ENCODE peak calls at places on chromosomes 11 and 22, in eight cellular contexts. K is stimulated activated CD4-positive, alpha-beta T cell treated with anti-CD3 and anti-CD28 coated beads, Interleukin-2, amount 100 ng/mL, for 48 hours; W is NCI-H2029; P is astrocyte of the spinal cord; S is M059J; Z is GM04503; N is kidney glomerular epithelial cell; R is tibial artery. C is an unnamed sample.

GRCh38 chr11:68677432-68677831 is 6.9 kb upstream of the GAL start:
- DNase-seq in K (no peak), W (no peak), P (peak), S (peak), Z (peak), N (peak), R (no peak), C (peak)

GRCh38 chr22:39205344-39206021 is 39.3 kb downstream of the PDGFB start:
- DNase-seq in K (no peak), W (no peak), P (peak), S (peak), Z (no peak), N (peak), R (no peak), C (peak)

GRCh38 chr11:126405374-126405773 is 49.9 kb downstream of the ST3GAL4 start:
- DNase-seq in K (no peak), W (no peak), P (no peak), S (no peak), Z (no peak), N (no peak), R (no peak), C (no peak)

GRCh38 chr11:93849751-93850584 is 450 bp downstream of the VSTM5 start:
- DNase-seq in K (no peak), W (no peak), P (peak), S (peak), Z (no peak), N (no peak), R (no peak), C (peak)

GRCh38 chr11:7612661-7613393 is 60.5 kb downstream of the CYB5R2 start:
- DNase-seq in K (no peak), W (no peak), P (no peak), S (peak), Z (no peak), N (no peak), R (no peak), C (no peak)

GRCh38 chr11:57368106-57368826 is 12.7 kb downstream of the PRG3 start:
- DNase-seq in K (no peak), W (peak), P (no peak), S (peak), Z (no peak), N (no peak), R (no peak), C (no peak)

GRCh38 chr11:95556011-95556341 is 233.6 kb downstream of the FAM76B start:
- DNase-seq in K (no peak), W (no peak), P (no peak), S (no peak), Z (no peak), N (no peak), R (no peak), C (no peak)

GRCh38 chr11:23318670-23319069 is 458.4 kb upstream of the CCDC179 start:
- DNase-seq in K (no peak), W (no peak), P (no peak), S (no peak), Z (no peak), N (no peak), R (no peak), C (no peak)

GRCh38 chr11:74937696-74938475 is 11.0 kb downstream of the XRRA1 start:
- DNase-seq in K (no peak), W (no peak), P (peak), S (peak), Z (no peak), N (no peak), R (no peak), C (no peak)

GRCh38 chr11:13535819-13536218 is 40.0 kb upstream of the PTH start:
- DNase-seq in K (no peak), W (no peak), P (no peak), S (peak), Z (no peak), N (no peak), R (no peak), C (no peak)

GRCh38 chr11:77071671-77072605 is 5.2 kb downstream of the CAPN5 start:
- DNase-seq in K (no peak), W (no peak), P (no peak), S (peak), Z (no peak), N (peak), R (no peak), C (no peak)

GRCh38 chr11:47083913-47084312 is 92.8 kb downstream of the ARFGAP2 start:
- DNase-seq in K (no peak), W (no peak), P (peak), S (peak), Z (peak), N (no peak), R (no peak), C (no peak)

GRCh38 chr11:118251858-118252652 is at the start of gene MPZL3:
- DNase-seq in K (peak), W (peak), P (peak), S (peak), Z (no peak), N (peak), R (peak), C (peak)

GRCh38 chr11:23555085-23555484 is 694.8 kb upstream of the CCDC179 start:
- DNase-seq in K (no peak), W (no peak), P (peak), S (peak), Z (no peak), N (no peak), R (no peak), C (no peak)

GRCh38 chr22:41775976-41776375 is 24.5 kb upstream of the CCDC134 start:
- DNase-seq in K (no peak), W (no peak), P (no peak), S (peak), Z (no peak), N (peak), R (no peak), C (no peak)

GRCh38 chr22:31400023-31400397 is 606 bp downstream of the DRG1 start:
- DNase-seq in K (no peak), W (no peak), P (peak), S (no peak), Z (no peak), N (no peak), R (no peak), C (peak)

GRCh38 chr11:6703247-6704063 is 20.3 kb upstream of the MRPL17 start:
- DNase-seq in K (no peak), W (peak), P (peak), S (peak), Z (peak), N (peak), R (peak), C (peak)

GRCh38 chr11:128607819-128608218 is 20.5 kb upstream of the ETS1 start:
- DNase-seq in K (no peak), W (peak), P (no peak), S (no peak), Z (no peak), N (no peak), R (no peak), C (no peak)

GRCh38 chr11:35134403-35135126 is 4.4 kb upstream of the CD44 start:
- DNase-seq in K (no peak), W (no peak), P (no peak), S (peak), Z (no peak), N (no peak), R (no peak), C (no peak)

GRCh38 chr22:17213976-17214375 is 5.3 kb downstream of the ADA2 start:
- DNase-seq in K (peak), W (no peak), P (peak), S (peak), Z (no peak), N (peak), R (peak), C (no peak)

GRCh38 chr11:112922606-112923005 is 38.6 kb upstream of the NCAM1 start:
- DNase-seq in K (no peak), W (no peak), P (no peak), S (no peak), Z (no peak), N (no peak), R (no peak), C (no peak)

GRCh38 chr22:47006869-47007268 is 244.4 kb downstream of the TBC1D22A start:
- DNase-seq in K (no peak), W (no peak), P (no peak), S (no peak), Z (no peak), N (no peak), R (no peak), C (no peak)

GRCh38 chr11:33801821-33802413 is 27.6 kb upstream of the FBXO3 start:
- DNase-seq in K (no peak), W (no peak), P (no peak), S (peak), Z (no peak), N (no peak), R (no peak), C (no peak)

GRCh38 chr11:45113807-45114206 is 32.6 kb upstream of the PRDM11 start:
- DNase-seq in K (no peak), W (no peak), P (no peak), S (no peak), Z (no peak), N (no peak), R (no peak), C (no peak)

GRCh38 chr22:23884133-23884532 is 10.1 kb upstream of the MIF start:
- DNase-seq in K (no peak), W (no peak), P (no peak), S (no peak), Z (no peak), N (no peak), R (no peak), C (no peak)

GRCh38 chr22:42519544-42520237 is at the start of gene RRP7A:
- DNase-seq in K (peak), W (peak), P (peak), S (peak), Z (no peak), N (peak), R (peak), C (peak)

GRCh38 chr11:6705905-6706535 is 22.9 kb upstream of the MRPL17 start:
- DNase-seq in K (peak), W (no peak), P (peak), S (peak), Z (no peak), N (peak), R (peak), C (peak)

GRCh38 chr22:19520007-19520406 is 4.2 kb downstream of the CLDN5 start:
- DNase-seq in K (no peak), W (no peak), P (no peak), S (no peak), Z (no peak), N (no peak), R (no peak), C (no peak)

GRCh38 chr11:2653930-2654739 is 45.7 kb downstream of the KCNQ1OT1 start:
- DNase-seq in K (no peak), W (peak), P (no peak), S (no peak), Z (no peak), N (no peak), R (no peak), C (peak)

GRCh38 chr11:71240865-71241691 is 11.3 kb downstream of the SHANK2 start:
- DNase-seq in K (no peak), W (no peak), P (peak), S (peak), Z (peak), N (peak), R (peak), C (peak)

GRCh38 chr11:8917157-8917820 is 6.3 kb downstream of the AKIP1 start:
- DNase-seq in K (no peak), W (no peak), P (peak), S (peak), Z (peak), N (peak), R (no peak), C (peak)

GRCh38 chr22:20600137-20600673 is 92.8 kb downstream of the MED15 start:
- DNase-seq in K (no peak), W (no peak), P (no peak), S (no peak), Z (no peak), N (no peak), R (no peak), C (no peak)

GRCh38 chr11:130672911-130673310 is 224.5 kb downstream of the ADAMTS15 start:
- DNase-seq in K (no peak), W (no peak), P (no peak), S (peak), Z (no peak), N (peak), R (no peak), C (no peak)

GRCh38 chr11:104490182-104490581 is 326.2 kb upstream of the PDGFD start:
- DNase-seq in K (no peak), W (no peak), P (no peak), S (no peak), Z (no peak), N (no peak), R (no peak), C (no peak)